ENCODE peak calls at places on chromosomes 7 and 10, in ten cellular contexts. P, O, R, Q, Z, E, C, U, W and V are unnamed samples.

GRCh38 chr10:43105119-43105792 is 28.4 kb downstream of the RET start:
- DNase-seq in Q (peak), C (peak), U (peak), P (no peak), W (peak), O (peak), Z (peak), E (peak), R (peak), V (peak)

GRCh38 chr10:1774796-1775195 is 37.5 kb upstream of the ADARB2 start:
- DNase-seq in Z (no peak), O (no peak), E (no peak), R (no peak), P (no peak), W (no peak), Q (no peak), U (peak), C (no peak), V (no peak)

GRCh38 chr10:129090618-129091366 is 376.2 kb upstream of the MGMT start:
- DNase-seq in W (no peak), Z (no peak), Q (no peak), O (no peak), E (peak), U (no peak), C (no peak), R (no peak), P (no peak), V (no peak)

GRCh38 chr10:132709471-132709951 is 76.4 kb downstream of the NKX6-2 start:
- DNase-seq in Q (no peak), Z (no peak), O (peak), U (no peak), P (no peak), C (no peak), R (no peak), W (no peak), E (no peak), V (no peak)

GRCh38 chr10:121282264-121282663 is 316.0 kb downstream of the FGFR2 start:
- DNase-seq in Z (no peak), E (no peak), C (no peak), U (no peak), O (no peak), R (no peak), P (no peak), Q (no peak), W (peak), V (no peak)

GRCh38 chr7:94367940-94368339 is 26.8 kb upstream of the COL1A2 start:
- DNase-seq in E (peak), U (no peak), O (no peak), W (no peak), Z (no peak), Q (no peak), R (no peak), P (no peak), C (peak), V (peak)

GRCh38 chr10:121860810-121861209 is 67.0 kb downstream of the ATE1 start:
- DNase-seq in E (no peak), U (no peak), Z (no peak), R (no peak), O (no peak), P (no peak), W (no peak), C (no peak), Q (no peak), V (no peak)

GRCh38 chr10:14880201-14880600 is 1.5 kb downstream of the SUV39H2 start:
- DNase-seq in U (no peak), C (no peak), P (no peak), O (no peak), Z (peak), R (no peak), E (no peak), W (peak), Q (no peak), V (no peak)

GRCh38 chr10:78337016-78337415 is 303.4 kb downstream of the RPS24 start:
- DNase-seq in R (no peak), P (no peak), U (no peak), Z (no peak), E (no peak), Q (no peak), W (no peak), O (no peak), C (no peak), V (no peak)

GRCh38 chr10:9645404-9645803 is 1372.3 kb upstream of the CELF2 start:
- DNase-seq in U (no peak), C (no peak), P (no peak), Q (no peak), Z (no peak), E (no peak), W (no peak), R (no peak), O (no peak), V (no peak)

GRCh38 chr10:85445702-85446101 is 920.9 kb downstream of the GRID1 start:
- DNase-seq in Z (no peak), O (no peak), W (no peak), C (no peak), R (no peak), U (no peak), P (no peak), E (no peak), Q (no peak), V (no peak)

GRCh38 chr10:74704629-74705360 is 121.6 kb upstream of the KAT6B start:
- DNase-seq in O (no peak), E (no peak), W (no peak), U (no peak), P (no peak), Z (peak), Q (no peak), R (no peak), C (peak), V (no peak)

GRCh38 chr7:102916881-102917280 is 4.1 kb downstream of the LRRC17 start:
- DNase-seq in U (no peak), C (no peak), R (no peak), E (no peak), P (no peak), W (no peak), O (no peak), Z (peak), Q (no peak), V (no peak)

GRCh38 chr10:46239247-46239646 is 47.5 kb upstream of the ANTXRL start:
- DNase-seq in W (no peak), E (peak), C (no peak), O (no peak), Z (no peak), Q (no peak), U (no peak), R (no peak), P (no peak), V (no peak)

GRCh38 chr7:107501593-107501992 is 31.7 kb downstream of the GPR22 start:
- DNase-seq in Q (no peak), U (peak), W (peak), R (no peak), E (peak), Z (peak), O (no peak), C (peak), P (no peak), V (no peak)

GRCh38 chr10:70993051-70993450 is 104.7 kb upstream of the PCBD1 start:
- DNase-seq in E (no peak), C (no peak), P (no peak), W (no peak), Q (no peak), U (no peak), O (no peak), Z (peak), R (no peak), V (no peak)

GRCh38 chr10:19775286-19775685 is 40.9 kb upstream of the PLXDC2 start:
- DNase-seq in Z (no peak), O (no peak), U (no peak), P (no peak), C (no peak), R (no peak), W (no peak), Q (no peak), E (no peak), V (no peak)

GRCh38 chr10:74755273-74755672 is 71.1 kb upstream of the KAT6B start:
- DNase-seq in P (no peak), Z (no peak), W (no peak), Q (no peak), R (no peak), C (no peak), O (no peak), U (no peak), E (no peak), V (no peak)

GRCh38 chr10:11285171-11285570 is 267.5 kb downstream of the CELF2 start:
- DNase-seq in P (no peak), Q (no peak), R (no peak), O (no peak), U (no peak), W (no peak), C (no peak), E (no peak), Z (no peak), V (no peak)

GRCh38 chr10:88783734-88784133 is 18.8 kb upstream of the LIPM start:
- DNase-seq in Z (no peak), R (no peak), U (no peak), C (peak), P (no peak), O (no peak), E (peak), Q (no peak), W (no peak), V (no peak)

GRCh38 chr7:130401101-130401500 is 20.8 kb downstream of the CPA1 start:
- DNase-seq in O (no peak), Z (no peak), Q (no peak), C (no peak), E (no peak), R (no peak), U (no peak), W (no peak), P (no peak), V (no peak)

GRCh38 chr7:141097430-141097829 is 23.6 kb downstream of the TMEM178B start:
- DNase-seq in O (no peak), E (no peak), Z (peak), P (no peak), C (peak), Q (no peak), R (no peak), W (peak), U (no peak), V (no peak)

GRCh38 chr10:76981251-76981650 is 656.4 kb downstream of the KCNMA1 start:
- DNase-seq in U (no peak), Z (no peak), Q (no peak), O (no peak), W (no peak), P (no peak), E (no peak), C (no peak), R (no peak), V (no peak)

GRCh38 chr10:46541735-46542566 is 14.5 kb downstream of the GPRIN2 start:
- DNase-seq in R (no peak), E (no peak), Z (no peak), W (no peak), Q (no peak), O (peak), U (no peak), C (no peak), P (no peak), V (no peak)

GRCh38 chr7:103691291-103691690 is 245.3 kb upstream of the SLC26A5 start:
- DNase-seq in W (no peak), R (no peak), Q (no peak), P (no peak), C (no peak), O (no peak), E (no peak), U (no peak), Z (peak), V (no peak)

DNA sequence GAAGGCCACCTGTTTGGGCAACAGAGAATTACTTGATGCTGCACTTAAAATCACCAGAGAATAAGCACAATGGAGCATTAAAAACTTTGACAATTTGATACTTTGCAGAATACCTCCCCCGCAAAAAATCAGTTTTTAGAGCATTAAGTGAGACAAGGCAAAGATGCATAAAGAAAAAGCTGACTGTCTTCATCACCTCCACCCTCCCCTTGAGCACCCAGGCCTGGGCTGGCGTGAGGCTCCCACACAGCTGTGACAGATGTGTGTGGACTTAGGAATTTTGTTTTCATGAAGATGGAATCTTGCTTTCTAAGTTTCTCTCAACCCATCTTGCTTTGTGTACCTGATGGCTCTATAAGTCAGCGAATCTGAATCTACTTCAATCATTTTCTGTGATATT is 242.2 kb downstream of the EMX2 start:
- DNase-seq in R (no peak), Z (no peak), U (no peak), P (no peak), Q (no peak), W (no peak), O (no peak), C (no peak), E (no peak), V (no peak)
- H3K4me3 ChIP-seq in R (no peak), Z (no peak), U (no peak), P (no peak), Q (no peak), W (no peak), O (no peak), C (no peak), E (no peak), V (no peak)

GRCh38 chr10:3812141-3812540 is 27.1 kb upstream of the KLF6 start:
- DNase-seq in O (no peak), Z (no peak), U (no peak), C (no peak), Q (no peak), E (no peak), P (no peak), W (no peak), R (no peak), V (no peak)

GRCh38 chr10:3813986-3814831 is 29.2 kb upstream of the KLF6 start:
- DNase-seq in O (no peak), C (no peak), Z (no peak), Q (no peak), E (peak), U (no peak), P (no peak), R (no peak), W (peak), V (no peak)

GRCh38 chr10:3814832-3815209 is 29.8 kb upstream of the KLF6 start:
- DNase-seq in Z (no peak), W (no peak), C (no peak), P (no peak), R (no peak), U (no peak), Q (no peak), O (no peak), E (no peak), V (no peak)

GRCh38 chr10:3811331-3811870 is 26.4 kb upstream of the KLF6 start:
- DNase-seq in E (peak), P (peak), W (peak), Q (peak), U (no peak), Z (peak), R (peak), O (no peak), C (peak), V (peak)

DNA sequence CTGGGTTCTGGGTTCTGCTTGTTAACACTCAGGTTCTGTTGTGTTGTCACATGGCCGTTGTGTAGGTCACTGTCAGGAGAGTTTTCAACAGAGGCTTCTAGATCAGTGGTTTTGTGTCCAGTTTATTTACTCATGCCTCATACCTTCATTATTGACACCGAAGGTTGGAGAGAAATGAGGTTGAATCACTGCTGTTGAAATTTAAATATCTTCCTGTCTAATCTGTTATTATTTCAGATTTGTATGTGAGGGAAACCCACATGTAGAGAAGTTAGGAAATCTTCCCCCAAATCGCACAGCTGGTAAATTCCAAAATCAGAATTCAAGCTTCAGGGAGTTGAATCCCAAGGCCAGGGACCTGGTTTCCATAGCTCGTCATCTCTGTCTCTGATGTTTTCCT is 28.3 kb upstream of the KLF6 start:
- DNase-seq in U (no peak), E (no peak), C (no peak), W (peak), Z (no peak), O (no peak), Q (no peak), R (no peak), P (no peak), V (no peak)
- H3K4me3 ChIP-seq in U (no peak), E (no peak), C (no peak), W (no peak), Z (no peak), O (no peak), Q (no peak), R (no peak), P (no peak), V (no peak)

DNA sequence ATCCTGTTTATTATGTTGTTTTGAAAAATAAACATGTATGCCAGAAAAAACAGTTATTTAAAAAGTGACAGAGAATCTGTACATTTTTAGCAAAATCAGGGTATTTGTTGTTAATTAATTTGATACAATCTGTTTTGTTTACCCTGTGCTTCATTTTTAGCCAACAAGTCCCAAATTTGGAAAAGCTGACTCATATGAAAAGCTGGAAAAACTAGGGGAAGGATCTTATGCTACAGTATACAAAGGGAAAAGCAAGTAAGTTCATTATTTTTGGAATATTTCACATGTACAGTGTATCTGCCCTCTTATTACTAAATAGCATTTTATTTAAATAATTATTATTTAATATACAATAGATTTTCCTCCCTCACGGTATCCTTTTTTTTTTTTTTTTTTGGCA is 151.4 kb downstream of the CDK14 start:
- DNase-seq in C (no peak), Q (no peak), O (no peak), W (no peak), R (no peak), U (no peak), P (no peak), Z (no peak), E (peak), V (no peak)
- H3K4me3 ChIP-seq in C (no peak), Q (no peak), O (no peak), W (no peak), R (no peak), U (no peak), P (no peak), Z (no peak), E (no peak), V (no peak)

GRCh38 chr7:44976040-44976745 is 2.6 kb downstream of the MYO1G start:
- DNase-seq in R (no peak), W (no peak), Z (no peak), O (no peak), P (no peak), Q (no peak), C (no peak), U (no peak), E (no peak), V (no peak)

GRCh38 chr7:44977956-44978355 is 859 bp downstream of the MYO1G start:
- DNase-seq in Z (no peak), W (no peak), C (no peak), Q (no peak), E (no peak), P (no peak), R (no peak), O (no peak), U (no peak), V (no peak)

GRCh38 chr7:44977304-44977858 is 1.4 kb downstream of the MYO1G start:
- DNase-seq in U (no peak), R (no peak), P (no peak), W (peak), O (no peak), Z (no peak), Q (peak), E (no peak), C (no peak), V (no peak)

GRCh38 chr7:44975331-44976039 is 3.3 kb downstream of the MYO1G start:
- DNase-seq in R (no peak), P (no peak), Z (no peak), O (no peak), U (no peak), E (no peak), Q (no peak), C (no peak), W (no peak), V (no peak)

DNA sequence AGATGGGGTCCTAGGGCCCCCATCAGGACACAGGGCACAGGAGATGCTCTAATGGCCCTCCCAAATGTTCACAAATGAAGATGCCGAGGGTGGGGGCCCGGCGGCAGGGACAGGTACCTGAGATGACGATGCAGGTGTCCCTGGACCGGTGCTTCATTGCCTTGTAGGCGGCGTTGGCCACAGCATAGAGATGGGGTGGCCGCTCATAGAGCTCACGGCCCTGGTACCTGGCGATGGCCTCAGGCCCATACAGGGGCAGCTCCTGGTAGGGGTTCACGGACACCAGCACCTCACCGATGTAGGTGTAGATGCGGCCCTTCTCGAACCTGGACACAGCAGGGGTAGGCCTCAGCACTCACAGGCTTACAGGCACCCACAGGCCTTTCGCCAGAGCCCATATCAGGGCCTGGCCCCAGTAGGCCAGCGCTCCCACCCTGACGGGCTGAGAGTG is 2.0 kb downstream of the MYO1G start:
- DNase-seq in Q (no peak), E (no peak), U (no peak), R (no peak), P (no peak), O (no peak), C (no peak), Z (no peak), W (no peak), V (no peak)
- H3K4me3 ChIP-seq in Q (peak), E (no peak), U (no peak), R (no peak), P (peak), O (peak), C (no peak), Z (no peak), W (no peak), V (no peak)

DNA sequence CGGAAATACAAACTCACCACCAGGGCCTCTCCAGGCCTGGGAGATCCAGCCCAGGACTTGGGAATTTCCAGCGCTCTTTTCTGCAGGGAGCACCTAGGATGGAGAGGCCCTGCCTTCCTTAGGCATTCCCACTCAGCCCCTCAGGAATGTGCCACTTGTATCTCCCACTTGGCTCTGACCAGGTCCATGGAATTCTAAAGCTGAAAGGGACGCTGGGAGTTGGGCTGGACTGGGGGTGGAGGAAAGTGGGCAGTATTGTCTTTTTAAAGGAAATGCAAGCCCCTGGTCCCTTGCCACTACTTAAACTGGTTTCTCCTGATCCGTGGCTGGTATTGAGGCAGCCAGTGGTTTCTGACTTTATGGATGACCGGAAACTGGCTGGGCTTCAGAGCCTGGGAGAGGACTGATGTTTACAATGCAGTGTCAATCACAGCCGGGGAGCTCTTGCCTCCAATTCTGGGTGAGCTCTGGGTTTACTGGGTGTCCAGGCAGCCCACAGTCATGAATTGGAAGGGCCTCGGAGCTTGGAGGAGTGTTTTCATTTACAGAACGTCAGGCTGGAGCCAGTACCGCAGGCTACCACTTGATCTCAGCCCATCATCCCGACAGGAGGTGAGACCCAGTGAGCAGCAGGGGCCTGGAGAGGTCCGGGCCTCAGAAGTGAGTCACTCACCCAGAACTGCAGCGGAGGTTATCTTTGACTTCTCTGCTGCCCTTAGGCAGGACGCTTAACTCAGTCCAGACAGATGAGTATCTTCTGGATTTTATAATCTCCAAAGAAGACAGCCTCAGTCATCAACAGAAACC is 27.3 kb downstream of the AGAP3 start:
- DNase-seq in W (peak), Z (peak), R (peak), C (peak), P (no peak), E (peak), O (no peak), U (no peak), Q (no peak), V (peak)
- H3K4me3 ChIP-seq in W (peak), Z (peak), R (peak), C (peak), P (no peak), E (peak), O (peak), U (peak), Q (no peak), V (no peak)

GRCh38 chr7:100720645-100721504 is 607 bp downstream of the EPO start:
- DNase-seq in R (no peak), E (no peak), O (no peak), U (no peak), C (no peak), P (no peak), W (no peak), Q (no peak), Z (no peak), V (no peak)
- H3K4me3 ChIP-seq in R (no peak), E (peak), O (no peak), U (peak), C (no peak), P (no peak), W (no peak), Q (no peak), Z (no peak), V (no peak)